ENCODE peak calls at places on chromosomes 2 and 18, in four cellular contexts. B is ovary, Y is heart left ventricle, S is brain microvascular endothelial cell. R is an unnamed sample.

GRCh38 chr2:119064567-119064966 is 94.0 kb downstream of the C1QL2 start:
- DNase-seq in Y (no peak), S (no peak), B (no peak), R (no peak)

GRCh38 chr2:100776445-100776844 is 43.5 kb upstream of the NPAS2 start:
- DNase-seq in B (no peak), Y (no peak), S (no peak), R (no peak)

GRCh38 chr2:154844513-154844912 is 146.0 kb downstream of the KCNJ3 start:
- DNase-seq in B (no peak), Y (no peak), S (no peak), R (no peak)

GRCh38 chr2:223235986-223236385 is 184.0 kb downstream of the KCNE4 start:
- DNase-seq in B (no peak), Y (no peak), S (peak), R (no peak)

GRCh38 chr2:8682719-8683667 is 1.1 kb downstream of the ID2 start:
- DNase-seq in S (no peak), Y (no peak), B (peak), R (peak)

GRCh38 chr2:138078153-138078552 is 113.9 kb downstream of the HNMT start:
- DNase-seq in B (no peak), S (no peak), Y (no peak), R (no peak)

GRCh38 chr2:24831736-24832421 is 38.7 kb downstream of the CENPO start:
- DNase-seq in S (no peak), B (peak), Y (no peak), R (peak)

GRCh38 chr2:29841386-29842004 is 79.9 kb downstream of the ALK start:
- DNase-seq in B (no peak), S (peak), Y (no peak), R (no peak)

GRCh38 chr18:21593540-21594257 is 6.8 kb downstream of the ESCO1 start:
- DNase-seq in S (no peak), B (no peak), Y (no peak), R (no peak)

GRCh38 chr18:38525039-38525438 is 959.4 kb upstream of the CELF4 start:
- DNase-seq in Y (no peak), S (no peak), B (no peak), R (no peak)

GRCh38 chr2:64426191-64426952 is 27.6 kb upstream of the LGALSL start:
- DNase-seq in B (no peak), Y (no peak), S (peak), R (no peak)

GRCh38 chr2:100940766-100941645 is 61.1 kb upstream of the RPL31 start:
- DNase-seq in S (no peak), B (no peak), Y (no peak), R (no peak)

GRCh38 chr2:138767101-138767500 is 13.1 kb downstream of the NXPH2 start:
- DNase-seq in Y (no peak), S (no peak), B (no peak), R (no peak)

GRCh38 chr2:45330617-45331016 is 280.4 kb downstream of the SRBD1 start:
- DNase-seq in Y (no peak), B (no peak), S (no peak), R (no peak)

GRCh38 chr2:163736433-163737168 is 793 bp upstream of the FIGN start:
- DNase-seq in Y (peak), B (peak), S (peak), R (peak)

GRCh38 chr2:150449856-150450255 is 37.6 kb downstream of the RND3 start:
- DNase-seq in Y (no peak), B (no peak), S (no peak), R (no peak)

GRCh38 chr2:1278125-1278524 is 135.1 kb upstream of the TPO start:
- DNase-seq in B (no peak), S (no peak), Y (no peak), R (no peak)

GRCh38 chr2:58871469-58872142 is 630.5 kb upstream of the FANCL start:
- DNase-seq in Y (no peak), S (no peak), B (no peak), R (no peak)

GRCh38 chr2:190843874-190844699 is 36.5 kb upstream of the GLS start:
- DNase-seq in B (no peak), S (peak), Y (no peak), R (no peak)

GRCh38 chr18:10017048-10017447 is 103.2 kb downstream of the VAPA start:
- DNase-seq in B (no peak), S (no peak), Y (no peak), R (no peak)

GRCh38 chr2:215140166-215140707 is 1.8 kb upstream of the ABCA12 start:
- DNase-seq in S (no peak), Y (no peak), B (no peak), R (no peak)

GRCh38 chr2:179340678-179341077 is 76.0 kb upstream of the SESTD1 start:
- DNase-seq in S (peak), B (no peak), Y (no peak), R (no peak)

DNA sequence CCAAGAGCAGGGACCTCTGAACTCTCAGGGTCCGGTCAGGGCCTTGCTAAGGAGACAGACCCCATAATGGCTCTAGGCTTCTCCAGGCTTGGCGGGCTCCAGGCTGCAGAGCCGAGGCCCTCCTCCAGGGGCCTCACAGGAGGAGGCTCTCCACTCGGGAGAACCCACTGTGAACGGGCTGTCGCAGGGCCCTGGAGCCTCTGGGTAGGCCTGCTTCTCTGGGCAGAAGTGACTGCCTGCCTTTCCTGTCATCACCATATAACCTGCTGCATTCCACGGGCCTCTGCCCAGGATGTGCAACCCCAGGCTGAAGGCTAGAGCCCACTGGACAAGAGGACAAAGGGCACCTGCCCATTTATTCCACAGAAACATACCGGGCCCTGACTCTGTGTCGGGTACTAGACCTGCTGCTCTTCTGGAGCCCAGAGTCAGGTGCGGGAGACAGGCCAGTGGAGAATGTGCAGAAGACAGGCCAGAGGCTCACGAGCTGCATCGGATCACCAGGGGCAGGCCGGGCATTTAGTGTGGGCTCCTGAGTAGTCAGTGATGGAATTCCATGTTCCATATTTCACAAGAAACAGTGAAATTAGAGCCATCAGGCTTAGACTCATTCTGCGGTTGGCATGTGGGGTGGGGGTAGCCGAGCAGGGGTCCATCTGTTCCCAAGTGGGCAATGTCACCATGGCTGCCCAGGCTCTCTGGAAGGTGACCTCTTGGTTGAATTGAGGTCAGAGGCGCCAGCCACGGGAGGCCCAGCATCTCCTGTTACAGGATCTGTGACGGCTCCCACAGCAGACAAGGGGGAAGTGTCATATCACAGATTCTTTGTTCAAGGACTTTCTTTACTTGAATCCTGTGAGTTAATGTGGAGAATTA is 220.8 kb downstream of the SH3RF3 start:
- DNase-seq in Y (no peak), B (no peak), S (no peak), R (no peak)
- TF ChIP-seq CTCF in Y (no peak), B (no peak), S (peak), R (no peak)

DNA sequence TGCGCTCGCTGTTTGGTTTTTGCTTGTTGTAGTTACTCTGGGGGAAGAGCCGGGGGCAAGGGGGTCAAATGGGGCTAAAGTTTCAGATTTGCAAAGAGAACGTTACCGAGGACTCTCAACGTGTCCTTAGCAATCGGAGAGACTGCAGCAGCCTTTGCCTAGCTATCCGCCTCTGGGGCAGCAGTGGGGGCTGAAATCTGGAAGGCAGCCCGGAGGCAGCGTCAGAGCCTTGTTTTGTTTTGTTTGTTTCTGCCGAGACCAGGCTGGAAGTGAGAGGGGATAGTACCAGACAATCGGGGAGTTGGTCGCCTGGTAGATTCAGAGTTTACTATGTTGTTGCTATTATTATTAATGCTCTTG is 1.2 kb downstream of the CDH20 start:
- DNase-seq in S (no peak), Y (no peak), B (no peak), R (no peak)
- H3K27ac ChIP-seq in S (no peak), Y (no peak), B (no peak), R (no peak)

GRCh38 chr2:98822301-98823164 is 91.6 kb upstream of the MGAT4A start:
- DNase-seq in Y (peak), S (no peak), B (no peak), R (no peak)
- TF ChIP-seq CTCF in Y (peak), S (peak), B (no peak), R (no peak)

GRCh38 chr2:229273384-229274338 is 2.6 kb upstream of the PID1 start:
- DNase-seq in S (peak), Y (peak), B (peak), R (peak)
- H3K27ac ChIP-seq in S (no peak), Y (no peak), B (no peak), R (no peak)

GRCh38 chr18:79411614-79412526 is 16.1 kb downstream of the NFATC1 start:
- DNase-seq in B (no peak), S (no peak), Y (no peak), R (no peak)

GRCh38 chr18:79413901-79414300 is 18.2 kb downstream of the NFATC1 start:
- DNase-seq in S (no peak), B (no peak), Y (no peak), R (no peak)

GRCh38 chr18:79410731-79411613 is 15.2 kb downstream of the NFATC1 start:
- DNase-seq in S (no peak), B (no peak), Y (no peak), R (no peak)

GRCh38 chr18:79413025-79413424 is 17.3 kb downstream of the NFATC1 start:
- DNase-seq in B (no peak), S (no peak), Y (no peak), R (no peak)

DNA sequence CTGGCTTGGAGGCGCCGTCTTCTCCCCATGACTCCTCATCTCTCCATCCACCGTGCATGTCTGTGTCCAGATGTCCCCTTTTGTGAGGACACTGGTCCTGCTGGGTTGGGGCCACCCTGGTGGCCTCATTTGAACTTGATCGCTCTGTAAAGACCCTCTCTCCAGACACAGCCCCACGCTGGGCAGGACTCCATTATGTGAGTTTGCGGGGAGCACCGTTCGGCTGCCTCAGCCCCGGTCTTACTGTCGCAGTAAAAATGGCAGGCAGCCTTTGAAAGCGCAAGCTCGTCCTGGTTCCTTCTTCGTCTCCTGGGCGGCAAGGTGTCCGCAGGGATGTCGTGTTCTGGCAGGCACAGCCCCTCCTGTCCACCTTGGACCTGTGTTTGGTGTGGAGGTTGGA is 17.7 kb downstream of the NFATC1 start:
- DNase-seq in B (no peak), S (no peak), Y (no peak), R (no peak)
- TF ChIP-seq CTCF in B (no peak), S (no peak), Y (no peak), R (no peak)

GRCh38 chr2:195594916-195595694 is 61.9 kb upstream of the SLC39A10 start:
- DNase-seq in S (no peak), Y (no peak), B (no peak), R (no peak)
- H3K27ac ChIP-seq in S (no peak), Y (no peak), B (no peak), R (no peak)

DNA sequence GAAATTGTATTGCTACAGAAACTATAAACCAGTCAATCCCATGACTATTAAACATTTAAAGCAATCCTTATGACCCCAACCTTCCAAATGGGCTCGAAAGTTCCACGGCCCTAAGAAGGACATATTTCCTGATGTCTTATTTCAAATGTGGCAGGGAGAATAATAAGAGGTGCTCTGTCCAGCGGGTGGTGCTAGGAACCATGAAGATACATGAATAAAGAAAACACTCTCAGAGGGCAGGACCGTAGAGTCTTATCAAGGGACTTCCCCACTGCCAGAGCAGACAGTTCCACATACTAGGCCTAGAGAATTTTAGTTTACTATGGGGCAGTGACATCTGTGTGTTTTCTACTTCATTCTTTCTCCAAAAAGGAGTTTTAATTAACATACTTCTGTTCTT is 187.1 kb upstream of the PIK3C3 start:
- DNase-seq in Y (no peak), B (no peak), S (peak), R (no peak)
- TF ChIP-seq CTCF in Y (no peak), B (no peak), S (peak), R (no peak)